ENCODE peak calls at places on chromosomes 1 and 21, in seven cellular contexts. S is fibroblast of mammary gland; R is uterus; U is NCI-H774; T is CD8-positive, alpha-beta T cell; Z is adipocyte; B is neural crest cell. W is an unnamed sample.

GRCh38 chr1:240491156-240491555 is 120.8 kb downstream of the GREM2 start:
- DNase-seq in R (no peak), B (no peak), U (peak; percentile 22), Z (peak; percentile 39), T (no peak), S (peak; percentile 23), W (no peak)

GRCh38 chr1:95625224-95625623 is 391.2 kb downstream of the RWDD3 start:
- DNase-seq in Z (no peak), U (no peak), S (no peak), T (no peak), B (no peak), R (no peak), W (no peak)

GRCh38 chr1:44154665-44155064 is 13.2 kb upstream of the KLF18 start:
- DNase-seq in T (no peak), B (no peak), R (no peak), Z (no peak), S (no peak), U (no peak), W (no peak)

GRCh38 chr1:175792126-175792525 is 48.7 kb upstream of the TNR start:
- DNase-seq in T (no peak), B (no peak), Z (no peak), S (no peak), U (no peak), R (no peak), W (no peak)

GRCh38 chr1:160371346-160371631 is 4.4 kb downstream of the NHLH1 start:
- DNase-seq in T (no peak), R (no peak), U (no peak), S (no peak), B (no peak), Z (no peak), W (no peak)

GRCh38 chr1:86537928-86538695 is 8.8 kb upstream of the CLCA4 start:
- DNase-seq in S (no peak), B (no peak), T (no peak), Z (no peak), R (no peak), U (no peak), W (no peak)

GRCh38 chr1:58251415-58252073 is 295.0 kb downstream of the OMA1 start:
- DNase-seq in R (no peak), S (peak; percentile 16), U (no peak), Z (no peak), T (no peak), B (peak; percentile 66), W (no peak)

GRCh38 chr1:110070282-110070967 is at the start of gene ALX3:
- DNase-seq in Z (peak; percentile 39), S (no peak), R (no peak), U (no peak), T (no peak), B (no peak), W (no peak)

GRCh38 chr1:185156321-185156853 is 366 bp downstream of the TRMT1L start:
- DNase-seq in B (no peak), T (no peak), R (no peak), S (no peak), Z (no peak), U (peak; percentile 41), W (no peak)

GRCh38 chr21:45607021-45607921 is 36.3 kb upstream of the PCBP3 start:
- DNase-seq in R (peak; percentile 1), S (peak; percentile 58), B (no peak), Z (no peak), T (peak; percentile 13), U (no peak), W (no peak)

GRCh38 chr1:100305954-100306353 is 39.9 kb downstream of the RTCA start:
- DNase-seq in Z (no peak), U (no peak), B (no peak), S (no peak), T (no peak), R (no peak), W (no peak)

GRCh38 chr1:164673584-164674214 is 114.7 kb downstream of the PBX1 start:
- DNase-seq in S (no peak), B (peak; percentile 13), U (no peak), Z (peak; percentile 20), R (no peak), T (no peak), W (no peak)

GRCh38 chr21:41768371-41769042 is 1.7 kb upstream of the RIPK4 start:
- DNase-seq in T (peak; percentile 18), R (no peak), Z (peak; percentile 76), B (no peak), U (peak; percentile 6), S (peak; percentile 79), W (peak; percentile 34)

GRCh38 chr1:224047538-224047937 is 66.4 kb upstream of the FBXO28 start:
- DNase-seq in B (no peak), R (no peak), T (no peak), Z (peak; percentile 49), U (no peak), S (peak; percentile 53), W (no peak)

GRCh38 chr1:31510304-31510703 is 66.0 kb upstream of the TINAGL1 start:
- DNase-seq in Z (no peak), T (no peak), U (no peak), B (no peak), S (no peak), R (no peak), W (no peak)

GRCh38 chr1:231214918-231215675 is 25.9 kb upstream of the GNPAT start:
- DNase-seq in U (no peak), Z (no peak), S (no peak), T (no peak), B (no peak), R (no peak), W (no peak)

GRCh38 chr1:111082421-111083192 is 57.3 kb downstream of the DRAM2 start:
- DNase-seq in U (no peak), T (no peak), B (no peak), S (peak; percentile 40), R (no peak), Z (peak; percentile 88), W (no peak)

GRCh38 chr1:20555025-20555757 is 2.8 kb downstream of the FAM43B start:
- DNase-seq in S (peak; percentile 43), U (no peak), Z (no peak), T (no peak), R (no peak), B (no peak), W (no peak)

GRCh38 chr21:38434913-38435533 is 63.3 kb downstream of the ERG start:
- DNase-seq in T (no peak), R (no peak), S (peak; percentile 10), B (no peak), U (no peak), Z (peak; percentile 71), W (no peak)

GRCh38 chr1:118396824-118397530 is 211.9 kb upstream of the SPAG17 start:
- DNase-seq in R (no peak), T (no peak), B (no peak), Z (no peak), U (no peak), S (peak; percentile 17), W (no peak)

GRCh38 chr1:227219715-227220292 is 98.5 kb downstream of the CDC42BPA start:
- DNase-seq in Z (no peak), T (no peak), R (no peak), B (no peak), U (no peak), S (no peak), W (no peak)

GRCh38 chr1:6447016-6447817 is 18.8 kb downstream of the TNFRSF25 start:
- DNase-seq in R (no peak), B (peak; percentile 65), U (no peak), Z (no peak), S (no peak), T (no peak), W (no peak)

GRCh38 chr1:5991784-5992033 is 516 bp downstream of the NPHP4 start:
- DNase-seq in U (no peak), Z (no peak), B (peak; percentile 34), T (no peak), S (no peak), R (no peak), W (peak; percentile 44)

GRCh38 chr1:147852706-147853225 is 49.8 kb upstream of the GJA8 start:
- DNase-seq in B (no peak), Z (no peak), T (no peak), S (peak; percentile 8), R (no peak), U (no peak), W (no peak)

GRCh38 chr1:85125891-85126290 is 74.9 kb downstream of the SYDE2 start:
- DNase-seq in R (no peak), S (no peak), U (peak; percentile 35), Z (no peak), B (no peak), T (no peak), W (no peak)

GRCh38 chr1:16903054-16903453 is 7.3 kb downstream of the RNU1-2 start:
- DNase-seq in B (no peak), U (no peak), Z (peak; percentile 74), R (no peak), S (peak; percentile 86), T (no peak), W (peak; percentile 26)

GRCh38 chr1:41918450-41919043 is at the start of gene HIVEP3:
- DNase-seq in Z (peak; percentile 61), R (no peak), U (peak; percentile 79), T (no peak), S (peak; percentile 24), B (no peak), W (no peak)

GRCh38 chr1:170145061-170145460 is 698 bp upstream of the NTMT2 start:
- DNase-seq in T (no peak), B (no peak), R (no peak), U (no peak), S (no peak), Z (no peak), W (no peak)

GRCh38 chr1:84257617-84258016 is 43.9 kb upstream of the SAMD13 start:
- DNase-seq in R (no peak), Z (no peak), B (no peak), S (peak; percentile 15), T (no peak), U (no peak), W (no peak)